ENCODE peak calls at places on chromosomes 5 and 9, in four cellular contexts. P, H, Y and X are unnamed samples.

GRCh38 chr5:79821-80220 is 12.1 kb upstream of the PLEKHG4B start:
- DNase-seq in P (no peak), H (no peak), Y (no peak), X (no peak)

GRCh38 chr9:106106396-106106795 is 412.1 kb downstream of the TMEM38B start:
- DNase-seq in P (no peak), H (no peak), Y (no peak), X (no peak)

GRCh38 chr5:8229551-8229950 is 360.6 kb downstream of the MTRR start:
- DNase-seq in P (no peak), H (no peak), Y (no peak), X (no peak)

GRCh38 chr5:176413255-176413565 is 3.1 kb downstream of the CLTB start:
- DNase-seq in P (no peak), H (no peak), Y (no peak), X (peak; percentile 46)

GRCh38 chr9:134518004-134518606 is 123.5 kb upstream of the COL5A1 start:
- DNase-seq in P (no peak), H (no peak), Y (no peak), X (no peak)

GRCh38 chr9:80797841-80798688 is 891.3 kb downstream of the TLE1 start:
- DNase-seq in P (peak; percentile 80), H (no peak), Y (no peak), X (no peak)

GRCh38 chr9:133142657-133143592 is 20.8 kb downstream of the GBGT1 start:
- DNase-seq in P (no peak), H (peak; percentile 54), Y (no peak), X (peak; percentile 70)

GRCh38 chr9:21266733-21267132 is 26.9 kb upstream of the IFNA14 start:
- DNase-seq in P (no peak), H (no peak), Y (no peak), X (no peak)

GRCh38 chr5:174608631-174609097 is 115.7 kb upstream of the MSX2 start:
- DNase-seq in P (no peak), H (no peak), Y (no peak), X (peak; percentile 91)

GRCh38 chr5:168314735-168315411 is 23.4 kb downstream of the WWC1 start:
- DNase-seq in P (peak; percentile 55), H (no peak), Y (no peak), X (peak; percentile 94)

GRCh38 chr9:126417007-126417406 is 90.4 kb downstream of the MVB12B start:
- DNase-seq in P (no peak), H (no peak), Y (no peak), X (no peak)

GRCh38 chr5:62082370-62082778 is 223.6 kb upstream of the KIF2A start:
- DNase-seq in P (peak; percentile 67), H (no peak), Y (no peak), X (no peak)

GRCh38 chr5:23367863-23368262 is 139.5 kb upstream of the PRDM9 start:
- DNase-seq in P (no peak), H (no peak), Y (no peak), X (no peak)

GRCh38 chr5:160418561-160419457 is at the start of gene SLU7:
- DNase-seq in P (peak; percentile 97), H (peak; percentile 94), Y (peak; percentile 83), X (peak; percentile 88)

GRCh38 chr5:133337795-133338445 is 274.4 kb downstream of the FSTL4 start:
- DNase-seq in P (no peak), H (no peak), Y (no peak), X (no peak)

GRCh38 chr9:35605336-35606137 is 475 bp downstream of the TESK1 start:
- DNase-seq in P (peak; percentile 13), H (peak; percentile 59), Y (no peak), X (peak; percentile 59)

GRCh38 chr5:175555168-175555745 is 76.9 kb downstream of the SFXN1 start:
- DNase-seq in P (no peak), H (no peak), Y (no peak), X (no peak)